ENCODE peak calls at places on chromosomes 12 and 14, in eight cellular contexts. S is T-helper 17 cell; Q is stimulated activated CD8-positive, alpha-beta memory T cell treated with anti-CD3 and anti-CD28 coated beads, Interleukin-4, amount 100 ng/mL, for 24 hours; E is HEK293T; G is mesenteric fat pad; X is HT1080; V is AG20443; A is HCEC 1CT. I is an unnamed sample.
A peak's percentile ranks its signal among the peaks of the same experiment; 100 is the strongest.

GRCh38 chr12:13173537-13173936 is 23.0 kb upstream of the EMP1 start:
- DNase-seq in S (no peak), Q (no peak), E (no peak), G (no peak), X (peak; percentile 97), V (peak; percentile 81), A (peak; percentile 96), I (peak; percentile 50)

GRCh38 chr14:75249251-75249957 is 29.2 kb upstream of the FOS start:
- DNase-seq in S (peak; percentile 71), Q (peak; percentile 68), E (no peak), G (no peak), X (no peak), V (no peak), A (no peak), I (peak; percentile 73)

GRCh38 chr12:115710104-115710564 is 567.4 kb downstream of the MED13L start:
- DNase-seq in S (no peak), Q (no peak), E (no peak), G (no peak), X (peak; percentile 66), V (peak; percentile 52), A (no peak), I (peak; percentile 65)

GRCh38 chr12:106583578-106584103 is 837 bp downstream of the RFX4 start:
- DNase-seq in S (no peak), Q (no peak), E (peak; percentile 54), G (no peak), X (no peak), V (peak; percentile 17), A (peak; percentile 24), I (peak; percentile 81)

GRCh38 chr14:103693514-103693913 is 21.7 kb downstream of the XRCC3 start:
- DNase-seq in S (no peak), Q (no peak), E (no peak), G (peak; percentile 89), X (no peak), V (no peak), A (no peak), I (peak; percentile 19)

GRCh38 chr14:64410084-64410774 is 22.1 kb downstream of the MTHFD1 start:
- DNase-seq in S (no peak), Q (no peak), E (no peak), G (no peak), X (peak; percentile 72), V (no peak), A (peak; percentile 53), I (no peak)

GRCh38 chr12:100375023-100375737 is 18.3 kb downstream of the SLC17A8 start:
- DNase-seq in S (no peak), Q (no peak), E (no peak), G (no peak), X (peak; percentile 17), V (peak; percentile 88), A (peak; percentile 39), I (peak; percentile 75)

GRCh38 chr12:89417246-89417977 is 65.1 kb upstream of the DUSP6 start:
- DNase-seq in S (no peak), Q (no peak), E (no peak), G (no peak), X (no peak), V (peak; percentile 44), A (peak; percentile 49), I (no peak)

GRCh38 chr14:29926701-29927595 is 699 bp downstream of the PRKD1 start:
- DNase-seq in S (no peak), Q (no peak), E (peak; percentile 48), G (no peak), X (peak; percentile 49), V (peak; percentile 81), A (peak; percentile 60), I (peak; percentile 86)

GRCh38 chr12:98002887-98003493 is 512.4 kb upstream of the TMPO start:
- DNase-seq in S (no peak), Q (peak; percentile 0), E (peak; percentile 47), G (no peak), X (peak; percentile 38), V (peak; percentile 34), A (no peak), I (no peak)

GRCh38 chr12:65695077-65695865 is 129.0 kb upstream of the HMGA2 start:
- DNase-seq in S (no peak), Q (no peak), E (no peak), G (no peak), X (peak; percentile 98), V (peak; percentile 65), A (peak; percentile 96), I (peak; percentile 68)

GRCh38 chr14:55276736-55277135 is 5.5 kb downstream of the FBXO34 start:
- DNase-seq in S (no peak), Q (no peak), E (no peak), G (no peak), X (no peak), V (no peak), A (no peak), I (no peak)

GRCh38 chr12:31590730-31591307 is at the start of gene DENND5B:
- DNase-seq in S (no peak), Q (peak; percentile 7), E (peak; percentile 81), G (peak; percentile 91), X (peak; percentile 19), V (peak; percentile 90), A (peak; percentile 45), I (peak; percentile 99)

GRCh38 chr14:100371773-100372172 is 48.6 kb downstream of the SLC25A47 start:
- DNase-seq in S (no peak), Q (no peak), E (no peak), G (no peak), X (no peak), V (no peak), A (no peak), I (no peak)

GRCh38 chr12:75478395-75478794 is 2.2 kb upstream of the GLIPR1 start:
- DNase-seq in S (no peak), Q (no peak), E (no peak), G (no peak), X (peak; percentile 31), V (peak; percentile 37), A (peak; percentile 56), I (peak; percentile 41)

GRCh38 chr14:63874223-63874622 is 21.4 kb downstream of the SYNE2 start:
- DNase-seq in S (no peak), Q (no peak), E (no peak), G (no peak), X (no peak), V (no peak), A (no peak), I (no peak)

GRCh38 chr12:27969901-27970390 is 2.6 kb downstream of the PTHLH start:
- DNase-seq in S (peak; percentile 11), Q (peak; percentile 26), E (peak; percentile 54), G (no peak), X (no peak), V (peak; percentile 55), A (peak; percentile 36), I (no peak)

GRCh38 chr14:102913341-102914211 is 8.9 kb upstream of the AMN start:
- DNase-seq in S (no peak), Q (no peak), E (no peak), G (no peak), X (no peak), V (no peak), A (no peak), I (peak; percentile 88)

I was measured in osteoblast.